ENCODE peak calls at places on chromosomes 13 and 19, in four cellular contexts. Q is A549, Z is K562, F is H1. A is an unnamed sample.

GRCh38 chr19:10852098-10852800 is 4.0 kb downstream of the C19orf38 start:
- DNase-seq in Q (peak; percentile 79), Z (no peak), F (no peak), A (peak; percentile 63)

GRCh38 chr13:78659450-78660110 is 625 bp upstream of the OBI1 start:
- DNase-seq in Q (no peak), Z (no peak), F (no peak), A (no peak)

GRCh38 chr13:110382229-110382628 is 75.1 kb downstream of the COL4A2 start:
- DNase-seq in Q (peak; percentile 59), Z (no peak), F (no peak), A (no peak)

GRCh38 chr13:32587774-32588165 is 1.5 kb downstream of the PDS5B start:
- DNase-seq in Q (no peak), Z (no peak), F (no peak), A (peak; percentile 9)

GRCh38 chr19:15815306-15815705 is at the start of gene OR10H1:
- DNase-seq in Q (no peak), Z (no peak), F (no peak), A (no peak)

GRCh38 chr19:44745386-44745831 is 3.1 kb upstream of the BCL3 start:
- DNase-seq in Q (peak; percentile 95), Z (no peak), F (no peak), A (no peak)

GRCh38 chr19:45075215-45076028 is 856 bp downstream of the ZNF296 start:
- DNase-seq in Q (peak; percentile 85), Z (peak; percentile 92), F (peak; percentile 80), A (peak; percentile 39)

GRCh38 chr19:48480476-48481190 is 11.5 kb downstream of the CYTH2 start:
- DNase-seq in Q (no peak), Z (no peak), F (no peak), A (no peak)

GRCh38 chr13:21638319-21639282 is 32.3 kb upstream of the FGF9 start:
- DNase-seq in Q (peak; percentile 14), Z (peak; percentile 20), F (peak; percentile 53), A (no peak)

GRCh38 chr19:38062959-38063786 is 156.2 kb downstream of the SIPA1L3 start:
- DNase-seq in Q (no peak), Z (no peak), F (no peak), A (no peak)

GRCh38 chr13:86933676-86934075 is 737.5 kb upstream of the SLITRK5 start:
- DNase-seq in Q (no peak), Z (no peak), F (no peak), A (no peak)

GRCh38 chr13:109315481-109315880 is 470.9 kb downstream of the IRS2 start:
- DNase-seq in Q (no peak), Z (no peak), F (no peak), A (no peak)

GRCh38 chr13:109323338-109323737 is 463.0 kb downstream of the IRS2 start:
- DNase-seq in Q (no peak), Z (no peak), F (no peak), A (no peak)

GRCh38 chr13:109314101-109314500 is 472.3 kb downstream of the IRS2 start:
- DNase-seq in Q (no peak), Z (no peak), F (no peak), A (no peak)

GRCh38 chr13:109318945-109319590 is 467.3 kb downstream of the IRS2 start:
- DNase-seq in Q (no peak), Z (no peak), F (no peak), A (no peak)
- TF ChIP-seq RNF2 in Q (no peak), Z (no peak), F (no peak), A (no peak)

DNA sequence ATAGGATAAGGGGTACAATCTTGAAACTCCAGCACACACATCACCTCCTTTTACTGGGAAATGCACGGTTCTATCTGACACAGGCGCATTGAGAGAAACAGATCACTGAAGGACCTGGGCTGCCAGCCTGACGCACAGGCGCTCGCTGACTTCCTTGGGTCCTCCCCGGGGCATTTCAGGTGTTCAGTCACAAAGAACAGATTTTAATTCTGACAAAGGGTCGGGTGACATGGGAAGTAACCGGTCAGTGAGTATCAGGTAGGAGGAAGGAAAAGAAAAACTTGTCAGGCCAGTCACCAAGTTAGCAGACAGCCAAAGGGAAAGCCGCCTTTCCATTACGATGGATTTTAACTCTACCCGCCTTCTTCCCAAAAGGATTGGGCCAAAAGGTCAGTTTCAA is 39.6 kb downstream of the INSR start:
- DNase-seq in Q (no peak), Z (no peak), F (no peak), A (no peak)
- TF ChIP-seq RNF2 in Q (no peak), Z (no peak), F (no peak), A (no peak)

GRCh38 chr19:53927745-53928144 is 18.7 kb downstream of the CACNG7 start:
- DNase-seq in Q (peak; percentile 61), Z (peak; percentile 54), F (peak; percentile 88), A (peak; percentile 33)
- TF ChIP-seq RNF2 in Q (no peak), Z (no peak), F (no peak), A (no peak)

GRCh38 chr19:294341-294818 is 3.2 kb upstream of the PLPP2 start:
- DNase-seq in Q (no peak), Z (no peak), F (peak; percentile 58), A (no peak)

GRCh38 chr19:295687-296370 is 4.6 kb upstream of the PLPP2 start:
- DNase-seq in Q (no peak), Z (no peak), F (no peak), A (no peak)

GRCh38 chr19:296476-297225 is 5.4 kb upstream of the PLPP2 start:
- DNase-seq in Q (no peak), Z (no peak), F (no peak), A (no peak)

GRCh38 chr19:293436-294110 is 2.4 kb upstream of the PLPP2 start:
- DNase-seq in Q (no peak), Z (no peak), F (no peak), A (no peak)

DNA sequence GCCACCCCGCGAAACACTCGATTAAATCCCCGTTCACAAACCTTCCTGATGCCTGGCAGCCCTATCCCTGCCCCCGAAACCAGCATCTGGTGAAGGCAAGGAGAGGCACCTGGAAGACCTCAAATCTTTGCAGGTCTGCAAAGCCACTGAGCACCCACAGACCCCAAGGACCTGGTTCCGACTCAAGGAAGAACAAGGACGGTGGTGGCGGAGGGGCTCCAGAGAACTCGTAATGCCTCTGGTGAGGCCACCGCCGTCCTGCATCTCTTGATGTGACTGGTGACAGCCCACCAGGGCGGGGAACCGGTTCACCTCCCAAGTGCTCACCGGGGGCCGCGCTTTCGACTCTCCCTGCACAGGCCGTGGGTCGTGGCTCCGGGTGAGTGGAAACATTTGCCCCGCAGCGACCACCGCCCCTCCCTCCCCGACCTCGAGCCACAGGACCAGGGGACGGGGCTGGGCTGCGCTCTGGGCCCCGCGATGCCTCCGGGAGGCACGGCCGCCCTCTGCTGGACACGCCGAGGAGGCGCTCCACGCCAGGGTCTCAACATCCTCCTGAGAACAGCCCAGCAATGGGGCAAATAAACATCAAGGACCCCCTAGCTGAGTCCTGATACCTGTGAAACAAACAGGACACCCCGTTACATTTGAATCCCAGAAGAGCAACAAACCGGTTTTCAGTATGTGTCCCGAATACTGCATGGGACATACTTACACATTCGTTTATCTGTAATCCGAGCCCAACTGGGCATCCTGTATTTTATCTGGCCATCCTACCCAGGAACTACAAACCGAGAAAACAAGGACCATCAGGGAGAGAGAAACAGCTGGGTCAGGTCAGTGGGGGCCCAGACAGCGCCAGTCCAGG is 3.9 kb upstream of the PLPP2 start:
- DNase-seq in Q (peak; percentile 29), Z (peak; percentile 77), F (peak; percentile 91), A (no peak)
- TF ChIP-seq RNF2 in Q (no peak), Z (no peak), F (no peak), A (no peak)

DNA sequence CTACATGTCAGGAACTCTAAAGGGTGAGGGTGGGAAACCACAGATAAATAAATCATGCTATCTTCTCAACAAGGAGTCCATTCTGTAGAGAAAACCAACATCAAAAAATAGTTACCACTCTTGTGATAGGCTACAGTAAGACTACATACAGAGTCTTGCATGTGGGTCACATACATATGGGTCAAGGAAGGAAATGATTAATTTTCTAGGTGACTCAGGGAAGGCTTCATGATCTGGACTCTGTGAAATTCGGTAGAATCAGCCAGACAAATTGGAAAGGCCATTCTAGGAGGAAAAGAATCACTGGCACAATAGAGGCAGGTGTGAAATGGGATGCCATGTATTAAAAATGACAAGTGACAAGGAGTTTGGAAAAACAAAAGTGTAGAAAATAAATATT is 638.9 kb downstream of the LIG4 start:
- DNase-seq in Q (no peak), Z (no peak), F (no peak), A (no peak)
- TF ChIP-seq RNF2 in Q (no peak), Z (no peak), F (no peak), A (no peak)

DNA sequence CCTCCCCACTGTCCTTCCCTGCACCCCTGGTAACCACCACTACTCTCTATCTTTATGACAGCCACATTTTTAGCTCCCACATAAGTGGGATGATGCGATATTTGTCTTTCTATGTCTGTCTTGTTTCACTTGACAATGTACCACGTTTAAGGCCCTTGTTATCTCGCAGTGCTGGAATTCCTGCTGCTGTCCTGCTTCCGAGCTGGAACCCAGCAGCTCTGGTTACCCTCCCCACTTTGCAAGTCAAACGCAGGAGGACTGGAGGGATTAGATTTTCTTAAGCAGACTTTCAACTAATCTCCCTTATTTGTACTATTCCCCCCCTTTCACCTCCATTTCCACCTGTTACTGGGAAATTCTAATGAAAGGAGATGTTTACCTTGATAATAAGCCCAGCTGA is 59.1 kb upstream of the PDX1 start:
- DNase-seq in Q (no peak), Z (no peak), F (no peak), A (no peak)
- TF ChIP-seq RNF2 in Q (no peak), Z (no peak), F (no peak), A (no peak)

GRCh38 chr19:18634612-18635290 is 2.1 kb upstream of the KLHL26 start:
- DNase-seq in Q (no peak), Z (no peak), F (no peak), A (peak; percentile 45)
- TF ChIP-seq RNF2 in Q (no peak), Z (no peak), F (no peak), A (no peak)

A was measured in HepG2.